ENCODE peak calls at places on chromosome 11, in nine cellular contexts. U is heart left ventricle, V is body of pancreas, T is K562, Z is ovary, Q is stomach, M is sigmoid colon, I is spleen, E is A549. R is an unnamed sample.

GRCh38 chr11:93741882-93742226 is 382 bp downstream of the C11orf54 start:
- DNase-seq in U (no peak), V (peak), T (peak), Z (no peak), Q (peak), M (peak), I (no peak), E (peak), R (peak)

GRCh38 chr11:45031912-45032519 is 81.3 kb upstream of the TP53I11 start:
- DNase-seq in U (no peak), V (no peak), T (no peak), Z (no peak), Q (peak), M (no peak), I (peak), E (no peak), R (peak)

GRCh38 chr11:76690736-76691135 is 20.2 kb upstream of the LRRC32 start:
- DNase-seq in U (no peak), V (no peak), T (no peak), Z (no peak), Q (no peak), M (no peak), I (no peak), E (no peak), R (peak)

GRCh38 chr11:112174789-112175595 is at the start of gene BCO2:
- DNase-seq in U (peak), V (peak), T (peak), Z (peak), Q (peak), M (peak), I (peak), E (peak), R (peak)

GRCh38 chr11:36431429-36432092 is 78.5 kb downstream of the TRAF6 start:
- DNase-seq in U (peak), V (peak), T (peak), Z (peak), Q (peak), M (peak), I (no peak), E (peak), R (peak)

GRCh38 chr11:76748931-76749330 is 34.2 kb upstream of the TSKU start:
- DNase-seq in U (no peak), V (no peak), T (no peak), Z (no peak), Q (no peak), M (no peak), I (no peak), E (no peak), R (no peak)

GRCh38 chr11:72735495-72736027 is 16.6 kb downstream of the ARAP1 start:
- DNase-seq in U (peak), V (no peak), T (peak), Z (no peak), Q (no peak), M (peak), I (peak), E (peak), R (peak)

GRCh38 chr11:78050964-78051831 is 12.5 kb upstream of the THRSP start:
- DNase-seq in U (no peak), V (no peak), T (peak), Z (no peak), Q (no peak), M (no peak), I (no peak), E (no peak), R (peak)

GRCh38 chr11:64305691-64306562 is 603 bp downstream of the ESRRA start:
- DNase-seq in U (peak), V (peak), T (peak), Z (peak), Q (peak), M (peak), I (peak), E (peak), R (peak)

GRCh38 chr11:123363556-123363955 is 66.5 kb upstream of the GRAMD1B start:
- DNase-seq in U (peak), V (no peak), T (no peak), Z (no peak), Q (no peak), M (no peak), I (no peak), E (no peak), R (no peak)

GRCh38 chr11:106457727-106458126 is 380.3 kb downstream of the AASDHPPT start:
- DNase-seq in U (no peak), V (no peak), T (no peak), Z (no peak), Q (no peak), M (no peak), I (no peak), E (peak), R (no peak)

GRCh38 chr11:123628936-123629683 is 25.3 kb downstream of the SCN3B start:
- DNase-seq in U (peak), V (peak), T (no peak), Z (peak), Q (peak), M (peak), I (no peak), E (no peak), R (peak)

GRCh38 chr11:11843233-11843632 is 1.5 kb downstream of the USP47 start:
- DNase-seq in U (no peak), V (no peak), T (peak), Z (no peak), Q (no peak), M (no peak), I (no peak), E (peak), R (no peak)

GRCh38 chr11:131910491-131911387 is 540.3 kb downstream of the NTM start:
- DNase-seq in U (no peak), V (no peak), T (no peak), Z (no peak), Q (no peak), M (no peak), I (peak), E (peak), R (no peak)

DNA sequence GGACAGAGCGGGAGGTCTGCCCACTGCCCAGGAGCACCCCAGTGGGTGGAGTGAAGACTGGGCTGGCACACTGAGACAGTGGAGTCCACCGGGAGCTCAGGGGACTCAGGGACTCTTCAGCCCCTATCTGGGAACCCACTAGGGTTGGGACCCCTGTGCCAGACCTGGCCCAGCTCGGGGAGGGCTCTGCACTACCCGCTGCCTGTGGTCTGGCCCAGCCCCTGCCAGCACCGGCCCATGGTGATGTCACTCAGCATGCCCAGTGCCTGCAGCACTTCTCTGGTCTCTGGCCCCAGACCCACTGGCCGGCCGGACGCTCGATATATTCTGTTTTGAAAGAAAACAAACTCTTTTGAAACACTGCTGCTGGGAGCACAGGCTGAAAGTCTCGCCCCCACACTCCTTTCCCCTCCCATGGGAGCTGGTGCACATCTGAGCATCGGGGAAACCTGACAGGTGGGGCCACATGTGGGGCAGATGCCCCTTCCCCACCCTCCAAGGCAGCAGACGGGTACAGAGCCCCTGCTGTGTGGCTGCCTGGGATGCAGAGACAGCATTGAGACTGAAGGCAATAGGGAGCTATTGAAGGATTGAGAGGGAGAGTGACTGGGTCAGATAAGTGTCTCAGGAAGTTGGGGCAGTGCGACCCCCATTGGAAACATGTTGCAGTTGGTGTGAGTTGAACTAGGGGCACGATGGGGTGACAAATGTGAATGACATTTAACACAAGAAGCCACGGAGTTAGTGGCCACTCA is 62.9 kb downstream of the MYEOV start:
- DNase-seq in U (no peak), V (no peak), T (no peak), Z (no peak), Q (peak), M (no peak), I (no peak), E (no peak), R (no peak)
- TF ChIP-seq POLR2A in U (no peak), V (no peak), T (no peak), Z (no peak), Q (no peak), M (no peak), I (no peak), E (no peak), R (no peak)

GRCh38 chr11:129749141-129749540 is 66.5 kb upstream of the TMEM45B start:
- DNase-seq in U (no peak), V (no peak), T (no peak), Z (no peak), Q (no peak), M (no peak), I (no peak), E (no peak), R (no peak)

GRCh38 chr11:129747161-129747560 is 68.5 kb upstream of the TMEM45B start:
- DNase-seq in U (no peak), V (no peak), T (no peak), Z (no peak), Q (no peak), M (no peak), I (no peak), E (no peak), R (no peak)

DNA sequence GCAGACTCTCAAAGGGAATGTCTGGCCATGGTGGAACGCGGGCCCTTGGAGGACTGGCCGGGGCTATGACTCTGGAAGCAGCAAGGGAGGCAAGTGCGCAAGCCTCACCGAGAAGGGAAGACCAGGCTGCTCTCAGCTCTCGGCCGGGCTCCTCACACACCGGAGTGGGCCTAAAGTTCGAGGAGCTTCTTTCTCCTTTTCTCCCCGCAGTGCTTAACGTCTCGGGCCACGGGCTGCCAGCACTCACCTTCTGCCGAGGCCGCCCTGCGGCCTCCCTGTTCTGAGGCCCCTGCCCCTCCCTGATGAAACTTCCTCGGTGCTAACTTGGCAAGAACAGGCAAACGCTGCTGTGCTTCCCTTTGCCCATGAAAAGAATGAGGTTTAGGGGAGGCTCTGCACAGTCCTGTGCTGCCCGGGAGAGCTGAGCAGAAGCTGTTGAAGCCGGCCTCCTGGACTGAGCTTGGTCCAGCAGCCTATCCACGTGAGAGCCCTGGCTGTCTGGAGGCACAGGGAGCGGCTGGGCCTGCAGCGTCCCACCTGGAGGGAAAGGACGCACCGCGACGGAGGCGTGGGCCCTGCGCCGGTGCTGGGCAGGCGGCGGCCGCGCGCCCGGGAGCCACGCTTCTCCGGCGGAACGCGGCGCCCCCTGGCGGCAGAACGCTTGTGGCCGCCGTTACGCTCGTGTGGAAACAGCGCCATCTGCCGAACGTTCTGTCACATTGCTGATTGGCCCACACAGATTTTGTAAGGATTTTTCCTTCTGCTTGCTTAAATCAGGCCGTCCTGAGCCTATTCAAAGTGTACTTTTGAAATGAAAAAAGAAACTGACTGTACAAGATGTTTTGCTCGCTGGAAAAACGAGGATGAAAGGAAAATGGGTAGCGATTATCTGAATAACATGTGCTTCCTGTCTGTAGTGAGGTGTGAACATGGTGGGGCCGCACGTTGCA is 65.0 kb upstream of the TMEM45B start:
- DNase-seq in U (peak), V (peak), T (peak), Z (peak), Q (peak), M (peak), I (peak), E (peak), R (peak)
- TF ChIP-seq POLR2A in U (no peak), V (no peak), T (no peak), Z (no peak), Q (no peak), M (no peak), I (no peak), E (no peak), R (no peak)

GRCh38 chr11:575324-575995 is 810 bp upstream of the PHRF1 start:
- DNase-seq in U (peak), V (no peak), T (no peak), Z (no peak), Q (no peak), M (no peak), I (peak), E (no peak), R (peak)
- TF ChIP-seq POLR2A in U (peak), V (no peak), T (no peak), Z (peak), Q (no peak), M (peak), I (no peak), E (peak), R (no peak)

DNA sequence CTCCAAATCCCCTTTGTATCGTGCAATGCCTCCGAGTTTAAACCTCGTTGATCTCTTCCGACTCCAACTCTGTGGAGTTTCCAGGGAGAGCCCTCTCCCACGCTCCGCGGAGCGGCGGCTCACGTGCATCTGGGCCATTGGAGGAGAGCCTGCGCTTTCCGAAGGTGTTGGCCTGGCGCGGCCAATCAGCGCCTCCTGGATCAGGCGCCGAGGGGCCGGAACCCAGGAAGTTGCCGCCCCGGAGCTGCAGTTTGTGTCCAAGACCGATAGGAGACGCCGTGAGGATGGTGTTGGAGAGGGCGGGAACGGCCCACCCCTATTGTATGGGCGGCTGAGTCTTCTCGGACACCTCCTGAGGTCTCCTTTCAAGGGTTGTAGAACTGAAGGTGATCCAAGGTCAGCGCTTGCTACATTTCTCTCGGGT is 1.6 kb downstream of the ADAMTS15 start:
- DNase-seq in U (peak), V (peak), T (no peak), Z (peak), Q (peak), M (peak), I (no peak), E (no peak), R (peak)
- TF ChIP-seq POLR2A in U (peak), V (no peak), T (no peak), Z (no peak), Q (no peak), M (no peak), I (no peak), E (no peak), R (peak)

GRCh38 chr11:61836193-61836592 is 8.1 kb downstream of the FADS2 start:
- DNase-seq in U (peak), V (no peak), T (no peak), Z (no peak), Q (no peak), M (no peak), I (peak), E (no peak), R (no peak)
- TF ChIP-seq POLR2A in U (no peak), V (no peak), T (no peak), Z (no peak), Q (no peak), M (no peak), I (no peak), E (no peak), R (no peak)

GRCh38 chr11:65660038-65660437 is 2.7 kb downstream of the RELA start:
- DNase-seq in U (no peak), V (no peak), T (no peak), Z (no peak), Q (no peak), M (no peak), I (peak), E (no peak), R (peak)

GRCh38 chr11:65662802-65663633 is at the start of gene RELA:
- DNase-seq in U (peak), V (peak), T (peak), Z (peak), Q (peak), M (peak), I (peak), E (peak), R (peak)

GRCh38 chr11:65662247-65662801 is 392 bp downstream of the RELA start:
- DNase-seq in U (no peak), V (no peak), T (no peak), Z (no peak), Q (no peak), M (no peak), I (no peak), E (no peak), R (no peak)

GRCh38 chr11:65661599-65662246 is 993 bp downstream of the RELA start:
- DNase-seq in U (no peak), V (peak), T (no peak), Z (peak), Q (no peak), M (peak), I (peak), E (no peak), R (peak)

DNA sequence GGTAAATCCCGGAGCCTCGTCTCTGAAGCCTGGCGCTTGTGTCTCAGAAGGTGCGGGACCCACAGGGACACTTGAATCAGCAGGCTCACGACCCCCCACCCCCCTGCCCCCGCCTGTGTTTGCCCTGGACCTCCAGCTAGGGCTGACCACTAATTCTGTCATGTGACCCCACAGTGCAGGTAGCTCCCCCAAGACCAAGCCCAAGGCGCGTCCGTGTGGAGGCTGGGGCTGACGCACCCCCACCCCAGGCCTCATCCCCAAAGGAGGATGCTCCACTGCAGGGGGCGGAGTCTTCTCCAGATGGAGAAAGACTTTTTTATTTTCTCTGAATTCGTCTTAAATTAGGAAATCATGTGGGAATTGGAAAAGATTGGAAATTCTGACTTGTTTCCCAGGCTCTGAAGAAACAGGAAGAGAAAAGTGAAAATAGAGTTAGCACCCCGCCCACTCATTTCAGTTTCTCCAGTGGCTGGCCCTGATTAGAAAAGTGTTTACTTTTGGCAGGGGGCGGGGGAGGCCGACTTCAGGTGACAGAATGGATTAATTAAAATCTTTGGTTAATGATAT is 1.0 kb upstream of the RELA start:
- DNase-seq in U (peak), V (peak), T (peak), Z (peak), Q (peak), M (peak), I (peak), E (no peak), R (peak)
- TF ChIP-seq POLR2A in U (no peak), V (no peak), T (no peak), Z (peak), Q (no peak), M (no peak), I (no peak), E (peak), R (no peak)

R was measured in adrenal gland.